ENCODE peak calls at places on chromosomes 3 and 15, in six cellular contexts. T is activated naive CD8-positive, alpha-beta T cell treated with anti-CD3 and anti-CD28 coated beads, Interleukin-2, amount 50 U/mL, for 16 hours; C is HTR-8/SVneo; G is activated CD4-positive, alpha-beta T cell treated with anti-CD3 and anti-CD28 coated beads, Interleukin-2, amount 50 U/mL, for 1 hour; H is AG08396; U is HT1080. J is an unnamed sample.

GRCh38 chr3:79005084-79005483 is 762.7 kb downstream of the ROBO1 start:
- DNase-seq in T (no peak), C (peak; percentile 13), G (no peak), H (no peak), U (no peak), J (no peak)

GRCh38 chr3:39814007-39814406 is 4.6 kb downstream of the MYRIP start:
- DNase-seq in G (no peak), T (no peak), H (no peak), U (peak; percentile 35), C (no peak), J (no peak)

GRCh38 chr3:190092250-190092649 is 28.4 kb downstream of the P3H2 start:
- DNase-seq in H (peak; percentile 44), U (peak; percentile 89), C (peak; percentile 42), G (no peak), T (no peak), J (peak; percentile 92)

GRCh38 chr3:19947549-19948071 is 713 bp downstream of the RAB5A start:
- DNase-seq in G (peak; percentile 42), C (peak; percentile 35), H (peak; percentile 52), T (no peak), U (peak; percentile 51), J (no peak)

GRCh38 chr3:143736651-143737050 is 111.6 kb downstream of the SLC9A9 start:
- DNase-seq in G (no peak), H (peak; percentile 12), C (no peak), T (no peak), U (peak; percentile 30), J (no peak)

GRCh38 chr3:69330891-69331400 is 54.9 kb downstream of the FRMD4B start:
- DNase-seq in T (no peak), U (no peak), C (no peak), G (no peak), H (no peak), J (no peak)

GRCh38 chr3:8369638-8370037 is 132.0 kb upstream of the LMCD1 start:
- DNase-seq in G (no peak), C (no peak), U (no peak), H (no peak), T (no peak), J (no peak)

GRCh38 chr15:51232581-51232980 is 105.8 kb downstream of the CYP19A1 start:
- DNase-seq in G (no peak), C (no peak), U (peak; percentile 13), H (no peak), T (no peak), J (no peak)

GRCh38 chr3:182533394-182533793 is 259.9 kb upstream of the ATP11B start:
- DNase-seq in G (no peak), U (no peak), C (no peak), T (no peak), H (no peak), J (no peak)

GRCh38 chr15:85100186-85100937 is 118.7 kb downstream of the PDE8A start:
- DNase-seq in C (no peak), H (no peak), G (no peak), T (no peak), U (peak; percentile 34), J (no peak)

GRCh38 chr3:17033516-17034168 is 148.9 kb downstream of the PLCL2 start:
- DNase-seq in T (no peak), C (no peak), U (peak; percentile 59), H (no peak), G (no peak), J (no peak)

GRCh38 chr15:93709708-93710107 is 521.7 kb upstream of the MCTP2 start:
- DNase-seq in T (no peak), U (no peak), C (no peak), G (no peak), H (no peak), J (no peak)

GRCh38 chr3:186534113-186534669 is 10.0 kb downstream of the CRYGS start:
- DNase-seq in C (no peak), H (no peak), U (no peak), G (peak; percentile 16), T (peak; percentile 25), J (no peak)

GRCh38 chr15:62648954-62649353 is 393.6 kb upstream of the TPM1 start:
- DNase-seq in U (no peak), C (no peak), G (no peak), H (no peak), T (no peak), J (peak; percentile 26)

GRCh38 chr15:94287794-94288246 is 56.5 kb downstream of the MCTP2 start:
- DNase-seq in U (no peak), T (no peak), H (no peak), G (no peak), C (no peak), J (no peak)

GRCh38 chr3:197216169-197216860 is 82.1 kb downstream of the DLG1 start:
- DNase-seq in U (no peak), C (peak; percentile 37), T (no peak), G (no peak), H (peak; percentile 9), J (no peak)

GRCh38 chr3:126545544-126545943 is 13.2 kb downstream of the C3orf22 start:
- DNase-seq in U (no peak), C (no peak), H (no peak), G (no peak), T (no peak), J (no peak)

GRCh38 chr15:63212050-63212973 is 22.9 kb downstream of the RAB8B start:
- DNase-seq in G (no peak), H (no peak), C (no peak), U (peak; percentile 24), T (no peak), J (no peak)

GRCh38 chr15:80817901-80818300 is 38.7 kb downstream of the CEMIP start:
- DNase-seq in T (no peak), U (no peak), H (no peak), G (no peak), C (no peak), J (no peak)

GRCh38 chr15:39247574-39247973 is 333.3 kb upstream of the THBS1 start:
- DNase-seq in H (no peak), C (no peak), G (no peak), T (no peak), U (peak; percentile 39), J (no peak)

GRCh38 chr15:85073556-85074194 is 92.0 kb downstream of the PDE8A start:
- DNase-seq in T (no peak), U (peak; percentile 70), G (no peak), H (no peak), C (no peak), J (no peak)